ENCODE peak calls at places on chromosomes 1 and 21, in four cellular contexts. A is CD8-positive, alpha-beta T cell; C is SJSA1; F is cardiac muscle cell. K is an unnamed sample. For H3K4me1, the result is how much of the 10 kb centered on the place peaks cover.

GRCh38 chr1:87129606-87130005 is 199.1 kb upstream of the LMO4 start:
- DNase-seq in F (no peak), C (no peak), A (no peak), K (no peak)

GRCh38 chr1:9239622-9240401 is 5.2 kb downstream of the H6PD start:
- DNase-seq in C (peak), A (peak), F (no peak), K (peak)

GRCh38 chr1:163365186-163365585 is 43.4 kb downstream of the NUF2 start:
- DNase-seq in F (no peak), C (no peak), A (no peak), K (no peak)

GRCh38 chr1:173477286-173478098 is at the start of gene PRDX6:
- DNase-seq in C (no peak), A (peak), F (peak), K (peak)

GRCh38 chr1:228291906-228292608 is 84.2 kb downstream of the OBSCN start:
- DNase-seq in F (no peak), A (no peak), C (no peak), K (no peak)

GRCh38 chr1:50976111-50976889 is 6.3 kb downstream of the CDKN2C start:
- DNase-seq in A (no peak), C (no peak), F (no peak), K (no peak)

GRCh38 chr1:198845851-198846250 is 207.0 kb downstream of the PTPRC start:
- DNase-seq in A (no peak), C (no peak), F (no peak), K (no peak)

GRCh38 chr1:87140831-87141540 is 187.7 kb upstream of the LMO4 start:
- DNase-seq in C (peak), F (no peak), A (no peak), K (no peak)

GRCh38 chr1:28466226-28466778 is 39.5 kb upstream of the RCC1 start:
- DNase-seq in C (no peak), F (no peak), A (no peak), K (no peak)

GRCh38 chr1:61224609-61225008 is 142.2 kb downstream of the NFIA start:
- DNase-seq in A (no peak), C (no peak), F (peak), K (no peak)

GRCh38 chr1:211734791-211735190 is 59.4 kb upstream of the NEK2 start:
- DNase-seq in F (no peak), A (no peak), C (no peak), K (no peak)

GRCh38 chr1:84959294-84959693 is 37.6 kb downstream of the MCOLN2 start:
- DNase-seq in F (no peak), A (no peak), C (no peak), K (no peak)

GRCh38 chr1:234728740-234729139 is 118.8 kb upstream of the IRF2BP2 start:
- DNase-seq in F (no peak), C (no peak), A (no peak), K (no peak)

GRCh38 chr1:234729566-234729965 is 119.6 kb upstream of the IRF2BP2 start:
- DNase-seq in A (no peak), C (no peak), F (no peak), K (no peak)

GRCh38 chr1:234725177-234726132 is 115.5 kb upstream of the IRF2BP2 start:
- DNase-seq in A (peak), C (no peak), F (no peak), K (peak)

GRCh38 chr1:234726359-234726836 is 116.4 kb upstream of the IRF2BP2 start:
- DNase-seq in F (peak), C (no peak), A (no peak), K (no peak)

DNA sequence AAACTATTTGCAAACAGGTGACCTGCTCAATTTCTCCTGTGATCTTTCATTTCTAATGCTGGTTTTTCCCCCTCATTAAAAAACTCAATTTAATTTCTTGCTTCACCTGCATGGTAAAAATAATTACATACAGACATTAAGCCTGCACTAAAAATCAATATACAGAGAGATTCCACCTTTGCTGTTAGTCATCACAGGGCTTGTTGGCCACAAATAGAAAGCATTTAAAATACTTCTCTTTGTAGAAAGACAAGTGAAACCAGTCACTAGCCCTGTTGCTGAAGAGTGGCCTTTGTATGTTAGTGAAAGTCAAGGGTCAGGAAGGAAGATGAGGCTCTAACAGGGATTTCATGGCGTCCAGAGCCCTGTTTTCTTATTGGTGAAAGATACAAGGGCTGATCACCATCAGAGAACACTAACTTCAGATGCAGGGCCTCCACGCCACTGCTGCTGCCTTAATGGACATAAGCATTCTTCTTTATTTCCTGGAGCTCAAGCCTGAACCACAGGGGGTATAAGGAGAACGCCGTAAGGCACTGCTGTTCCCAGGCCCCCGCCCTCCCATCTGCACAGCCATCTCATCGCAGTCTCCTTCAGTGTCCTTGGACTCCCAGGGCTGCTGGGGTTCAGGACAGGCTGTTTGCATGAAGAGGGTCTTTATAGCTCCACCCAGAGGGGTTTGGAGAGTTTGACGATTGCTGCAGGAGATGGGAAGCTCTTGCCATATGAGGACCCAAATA is 117.2 kb upstream of the IRF2BP2 start:
- DNase-seq in F (no peak), A (no peak), C (no peak), K (no peak)
- H3K4me1 ChIP-seq in F (half or more), A (half or more), C (half or more), K (half or more)

GRCh38 chr1:32953495-32953894 is 11.1 kb downstream of the RNF19B start:
- DNase-seq in A (no peak), F (no peak), C (no peak), K (no peak)

GRCh38 chr1:32954183-32954582 is 10.4 kb downstream of the RNF19B start:
- DNase-seq in C (no peak), A (no peak), F (no peak), K (no peak)

GRCh38 chr1:32958827-32959226 is 5.8 kb downstream of the RNF19B start:
- DNase-seq in C (no peak), A (no peak), F (no peak), K (no peak)

GRCh38 chr1:32960342-32960741 is 4.3 kb downstream of the RNF19B start:
- DNase-seq in C (no peak), F (no peak), A (no peak), K (no peak)

DNA sequence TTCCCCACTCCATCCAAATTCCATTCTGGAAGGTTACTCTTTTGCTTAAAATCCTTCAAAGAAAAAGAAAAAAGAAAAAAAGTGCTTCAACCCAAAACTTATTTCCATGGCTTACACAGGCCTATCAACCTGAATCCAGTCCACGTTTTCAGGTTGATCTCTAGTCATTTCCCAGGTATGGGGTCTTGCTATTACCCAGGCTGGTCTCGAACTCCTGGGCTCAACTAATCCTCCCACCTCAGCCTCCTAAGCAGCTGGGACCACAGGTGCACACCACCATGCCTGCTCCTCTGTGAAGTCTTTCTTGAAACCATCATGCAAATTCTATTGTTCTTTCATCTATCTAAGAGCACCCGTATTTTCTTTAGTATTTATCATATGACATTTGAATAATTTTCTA is 7.6 kb downstream of the RNF19B start:
- DNase-seq in C (no peak), A (no peak), F (no peak), K (no peak)
- H3K4me1 ChIP-seq in C (under half), A (under half), F (under half), K (under half)

GRCh38 chr21:45877160-45877438 is 104.5 kb upstream of the COL6A1 start:
- DNase-seq in A (no peak), C (no peak), F (no peak), K (no peak)
- H3K4me1 ChIP-seq in A (under half), C (under half), F (under half), K (under half)

DNA sequence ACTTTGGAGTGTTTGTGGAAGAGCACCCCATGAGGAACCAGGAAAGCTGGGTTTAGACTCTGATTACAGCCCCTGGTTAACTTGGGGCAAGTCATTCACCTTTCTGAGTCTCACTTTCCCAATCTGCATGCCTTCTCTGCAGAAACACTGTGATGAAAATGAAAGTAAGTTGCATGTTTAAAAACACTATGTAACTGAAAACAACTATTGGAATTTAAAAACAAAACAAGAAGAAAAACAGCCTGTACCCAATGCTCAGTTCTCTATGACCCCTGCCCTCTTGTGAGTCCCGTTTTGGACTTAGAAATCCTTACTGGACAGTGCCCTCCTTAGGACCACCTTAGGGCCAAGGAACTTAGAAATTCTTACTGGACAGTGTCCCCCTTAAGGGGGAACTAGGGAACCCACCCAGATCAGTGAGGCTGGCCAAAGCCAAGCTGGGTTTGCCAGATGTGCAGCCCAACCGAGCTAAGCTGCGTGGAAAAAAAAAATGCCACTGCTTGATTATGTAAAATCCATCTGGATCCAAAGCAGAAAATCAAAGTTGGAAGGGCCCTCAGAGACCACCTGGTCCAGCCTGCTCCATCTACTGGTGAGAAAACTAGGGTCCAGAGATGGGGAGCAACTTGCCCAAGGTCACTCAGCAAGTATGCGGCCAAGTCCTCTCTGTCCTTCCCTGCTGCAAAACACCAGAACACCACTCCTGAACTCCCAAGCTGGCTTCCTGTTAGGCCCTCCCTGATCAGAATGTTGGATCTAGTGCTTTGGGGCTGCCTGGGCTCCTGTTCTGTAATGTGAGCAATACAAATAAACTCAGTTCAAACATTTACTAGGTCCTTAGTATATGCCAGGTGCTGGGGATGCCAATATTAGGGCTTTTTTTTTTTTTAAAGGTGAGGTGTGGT is 77.7 kb downstream of the MRPL37 start:
- DNase-seq in C (no peak), F (no peak), A (no peak), K (no peak)
- H3K4me1 ChIP-seq in C (half or more), F (under half), A (half or more), K (half or more)